ENCODE peak calls at places on chromosomes 13 and 19, in four cellular contexts. N is GM12878, Z is HL-60, E is K562. H is an unnamed sample.

GRCh38 chr19:43438291-43439162 is 23.8 kb downstream of the TEX101 start:
- DNase-seq in E (no peak), N (no peak), Z (no peak), H (no peak)

GRCh38 chr19:34308381-34309367 is 54.3 kb downstream of the GARRE1 start:
- DNase-seq in E (no peak), N (no peak), Z (no peak), H (no peak)

GRCh38 chr13:97491452-97491851 is 57.5 kb downstream of the RAP2A start:
- DNase-seq in Z (no peak), N (no peak), E (no peak), H (no peak)

GRCh38 chr13:97028441-97029299 is 34.4 kb upstream of the OXGR1 start:
- DNase-seq in Z (peak), E (peak), N (no peak), H (peak)

GRCh38 chr19:51107406-51108065 is 673 bp downstream of the CTU1 start:
- DNase-seq in E (no peak), Z (no peak), N (no peak), H (no peak)

GRCh38 chr13:59728896-59729545 is 434.7 kb downstream of the DIAPH3 start:
- DNase-seq in E (no peak), N (no peak), Z (no peak), H (no peak)

GRCh38 chr19:42270346-42271044 is 1.4 kb downstream of the CIC start:
- DNase-seq in E (peak), Z (peak), N (no peak), H (no peak)

GRCh38 chr19:7242601-7243258 is 51.5 kb downstream of the INSR start:
- DNase-seq in Z (peak), N (peak), E (no peak), H (no peak)

GRCh38 chr19:54724142-54724541 is at the start of gene KIR3DL3:
- DNase-seq in N (no peak), E (no peak), Z (no peak), H (no peak)

GRCh38 chr19:19105365-19106060 is 32.8 kb downstream of the TMEM161A start:
- DNase-seq in Z (no peak), E (peak), N (peak), H (no peak)

GRCh38 chr13:112991611-112992010 is 22.6 kb downstream of the MCF2L start:
- DNase-seq in Z (no peak), N (no peak), E (no peak), H (no peak)

GRCh38 chr13:110593430-110594130 is 21.8 kb upstream of the NAXD start:
- DNase-seq in Z (peak), E (peak), N (no peak), H (no peak)

GRCh38 chr19:23783634-23784033 is 24.9 kb upstream of the ZNF681 start:
- DNase-seq in E (no peak), Z (no peak), N (no peak), H (no peak)

GRCh38 chr13:101572456-101572855 is 120.0 kb downstream of the ITGBL1 start:
- DNase-seq in Z (no peak), E (no peak), N (no peak), H (no peak)

GRCh38 chr13:101576452-101576851 is 124.0 kb downstream of the ITGBL1 start:
- DNase-seq in E (no peak), N (no peak), Z (no peak), H (no peak)

GRCh38 chr13:101576977-101577376 is 124.5 kb downstream of the ITGBL1 start:
- DNase-seq in N (no peak), E (no peak), Z (no peak), H (no peak)

GRCh38 chr13:101579291-101579802 is 126.9 kb downstream of the ITGBL1 start:
- DNase-seq in Z (no peak), N (no peak), E (no peak), H (no peak)

GRCh38 chr13:101575591-101575990 is 123.1 kb downstream of the ITGBL1 start:
- DNase-seq in Z (no peak), N (no peak), E (no peak), H (no peak)
- TF ChIP-seq SPI1 in Z (no peak), N (no peak), E (no peak), H (no peak)

DNA sequence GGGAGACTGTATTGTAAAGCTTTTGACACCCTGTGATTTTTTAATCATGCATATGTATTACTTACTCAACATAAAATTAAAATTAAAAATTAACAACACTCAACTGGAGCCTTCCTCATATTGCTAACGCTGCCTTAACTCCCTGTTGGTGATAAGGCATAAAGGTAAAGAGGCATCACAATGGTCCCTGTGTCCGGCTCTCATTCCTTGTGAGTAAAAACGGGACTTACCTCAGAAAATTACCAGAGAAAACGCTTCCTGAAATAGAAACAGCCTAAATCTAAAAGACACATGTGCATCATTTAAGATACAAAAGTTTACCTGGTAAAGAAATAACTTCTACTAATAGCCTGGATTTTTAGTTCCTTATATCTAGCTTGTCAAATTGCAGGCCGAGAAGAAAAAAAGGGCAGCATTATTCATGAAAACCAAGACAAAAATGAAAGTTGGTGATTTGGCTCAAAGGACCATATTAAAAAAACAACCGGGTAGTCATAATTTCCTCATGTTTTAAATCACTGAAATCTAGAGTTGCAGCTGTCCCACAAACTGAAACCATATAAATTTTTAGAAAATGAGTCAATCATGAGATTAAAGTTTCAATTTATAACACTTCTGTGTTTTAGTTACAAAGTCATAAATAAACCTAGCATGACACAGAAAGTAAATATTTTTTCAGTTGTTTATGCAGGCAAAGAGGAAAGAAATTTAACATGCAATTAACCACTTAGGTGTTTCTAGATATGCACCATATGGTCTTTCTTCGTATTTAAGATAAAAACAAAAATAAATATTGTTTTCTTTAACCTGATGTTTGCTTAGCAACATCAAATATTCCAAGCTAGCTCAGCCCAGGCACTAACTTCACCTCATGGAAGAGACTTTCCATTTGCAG is 94.7 kb downstream of the MIPEP start:
- DNase-seq in N (peak), E (no peak), Z (no peak), H (no peak)
- TF ChIP-seq SPI1 in N (no peak), E (no peak), Z (no peak), H (no peak)

GRCh38 chr19:10625762-10626138 is 397 bp downstream of the SLC44A2 start:
- DNase-seq in Z (no peak), N (no peak), E (no peak), H (no peak)

GRCh38 chr19:10624585-10624984 is 768 bp upstream of the SLC44A2 start:
- DNase-seq in N (no peak), E (peak), Z (no peak), H (no peak)

GRCh38 chr19:10620786-10621185 is 4.6 kb upstream of the SLC44A2 start:
- DNase-seq in E (no peak), Z (no peak), N (no peak), H (no peak)

GRCh38 chr19:10621966-10622365 is 3.4 kb upstream of the SLC44A2 start:
- DNase-seq in E (peak), Z (no peak), N (no peak), H (no peak)

DNA sequence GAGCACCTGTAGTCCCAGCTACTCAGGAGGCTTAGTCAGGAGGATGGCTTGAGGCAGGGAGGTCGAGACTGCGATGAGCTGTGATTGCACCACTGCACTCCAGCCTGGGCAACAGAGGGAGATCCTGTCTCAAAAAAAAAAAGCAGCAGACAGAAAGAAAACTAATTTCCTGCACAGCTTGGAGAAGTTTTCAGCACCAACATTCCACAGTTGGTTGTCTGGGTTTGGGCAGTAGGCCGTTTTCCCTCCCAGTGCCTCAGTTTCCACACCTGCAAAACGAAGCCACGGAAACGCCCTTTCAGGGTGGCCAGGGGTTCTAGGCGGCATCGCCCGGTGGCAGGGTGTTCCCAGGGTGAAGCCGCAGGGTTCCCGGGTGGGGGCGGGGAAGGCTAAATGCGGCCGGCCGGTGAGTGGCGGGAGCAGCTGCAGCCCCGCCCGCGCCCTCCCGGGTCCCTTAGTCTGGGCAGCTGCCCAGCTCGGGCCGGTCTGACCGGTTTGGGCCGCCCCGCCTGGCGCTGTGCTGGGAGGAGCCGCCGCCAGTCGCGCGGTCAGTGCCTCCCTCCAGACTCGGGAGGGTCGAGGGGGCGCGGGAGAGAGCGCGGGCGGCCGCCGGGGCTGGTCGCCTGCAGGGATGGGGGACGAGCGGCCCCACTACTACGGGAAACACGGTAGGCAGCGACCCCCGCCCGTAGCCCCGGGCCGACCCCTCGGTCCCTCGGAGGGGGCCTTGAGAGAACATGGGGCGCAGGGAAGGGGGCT is at the start of gene SLC44A2:
- DNase-seq in N (no peak), E (peak), Z (no peak), H (no peak)
- TF ChIP-seq SPI1 in N (no peak), E (no peak), Z (no peak), H (no peak)

DNA sequence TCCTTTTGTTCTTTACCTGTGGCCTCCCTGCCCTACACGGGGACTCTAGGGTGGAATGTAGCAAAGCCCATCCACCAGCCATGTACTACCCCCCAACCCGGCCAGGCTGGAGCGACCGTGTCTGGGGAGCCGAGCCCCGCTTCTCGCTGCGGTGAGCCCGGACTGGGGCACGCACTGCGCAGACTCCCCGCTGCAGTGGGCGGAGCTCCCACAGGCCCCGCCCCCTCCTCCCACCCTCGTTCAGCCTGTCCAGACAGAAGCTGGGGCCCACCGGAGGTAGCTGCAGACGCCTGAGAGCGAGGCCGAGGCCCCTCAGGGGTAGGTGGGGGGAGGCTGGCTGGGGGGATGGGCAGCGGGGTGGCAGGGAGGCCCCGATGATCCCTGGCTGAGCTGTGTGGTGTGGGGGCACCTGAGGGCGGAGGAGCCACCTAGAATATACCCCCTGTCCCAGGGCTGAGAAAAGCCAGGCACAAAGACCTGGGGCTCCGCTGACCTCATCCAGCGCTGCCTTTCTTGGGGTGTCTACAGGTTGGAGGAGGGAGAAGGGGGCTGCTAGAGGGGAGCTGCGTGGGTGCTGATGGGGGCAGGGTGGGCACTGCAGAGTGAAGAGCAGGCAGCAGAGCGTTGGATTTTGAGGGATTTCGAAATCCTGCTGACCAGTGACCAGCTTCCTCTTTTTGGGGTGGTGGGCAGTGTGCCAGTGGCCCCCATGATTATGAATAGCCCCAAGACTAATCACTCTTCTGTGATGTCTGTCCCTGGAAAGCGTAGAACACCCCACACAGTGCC is 17.3 kb downstream of the PLD3 start:
- DNase-seq in E (peak), N (no peak), Z (no peak), H (peak)
- TF ChIP-seq SPI1 in E (peak), N (no peak), Z (no peak), H (no peak)

DNA sequence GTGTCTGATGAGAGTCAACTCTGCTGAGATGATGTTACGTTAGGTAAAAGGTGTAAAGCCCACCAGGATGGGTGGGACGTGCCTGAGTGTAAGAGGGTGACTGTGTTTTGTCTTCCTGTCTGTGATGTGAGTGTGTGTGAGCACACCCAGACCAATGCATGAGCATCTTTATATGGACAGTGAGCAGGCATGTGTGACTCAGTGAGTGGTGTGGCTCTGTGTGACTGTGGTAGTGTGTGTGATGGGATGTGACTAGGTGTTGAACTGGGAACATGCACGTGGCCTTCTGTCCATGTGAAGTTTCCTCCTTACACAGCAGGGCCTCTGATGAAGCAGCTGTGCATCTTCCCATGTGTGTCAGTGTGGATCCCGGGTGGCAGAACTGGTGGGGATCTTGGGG is 17.8 kb upstream of the LGALS16 start:
- DNase-seq in N (no peak), E (no peak), Z (no peak), H (no peak)
- TF ChIP-seq SPI1 in N (no peak), E (no peak), Z (no peak), H (no peak)

GRCh38 chr19:18074192-18074591 is 12.5 kb downstream of the IL12RB1 start:
- DNase-seq in N (no peak), Z (no peak), E (no peak), H (no peak)
- TF ChIP-seq SPI1 in N (no peak), Z (no peak), E (no peak), H (no peak)

GRCh38 chr13:40409278-40409677 is 257.2 kb downstream of the FOXO1 start:
- DNase-seq in E (no peak), N (no peak), Z (no peak), H (no peak)
- TF ChIP-seq SPI1 in E (no peak), N (no peak), Z (no peak), H (no peak)

H was measured in GM12891.